ENCODE peak calls at places on chromosomes 7 and 10, in six cellular contexts. C, L, E, D, O and K are unnamed samples. For H4K20me1 and H3K4me1, the result is how much of the 10 kb centered on the place peaks cover.

GRCh38 chr7:24786306-24786705 is 29.0 kb upstream of the GSDME start:
- DNase-seq in C (no peak), D (no peak), L (no peak), E (no peak), O (no peak), K (no peak)

GRCh38 chr7:121288894-121289293 is 39.9 kb upstream of the WNT16 start:
- DNase-seq in C (no peak), O (no peak), D (no peak), E (peak), L (no peak), K (no peak)

GRCh38 chr7:16934947-16935742 is 53.4 kb upstream of the AGR3 start:
- DNase-seq in L (no peak), O (peak), D (no peak), C (no peak), E (peak), K (no peak)

GRCh38 chr7:6271694-6272371 is 591 bp downstream of the CYTH3 start:
- DNase-seq in E (no peak), D (no peak), L (peak), O (peak), C (no peak), K (no peak)

GRCh38 chr10:10818082-10818481 is 199.6 kb upstream of the CELF2 start:
- DNase-seq in C (no peak), L (no peak), D (no peak), E (peak), O (no peak), K (no peak)

GRCh38 chr7:121798896-121799295 is 74.1 kb upstream of the PTPRZ1 start:
- DNase-seq in L (no peak), D (peak), O (no peak), E (no peak), C (no peak), K (peak)

GRCh38 chr7:134701272-134701671 is 54.6 kb downstream of the BPGM start:
- DNase-seq in C (peak), L (peak), E (peak), O (peak), D (no peak), K (no peak)

GRCh38 chr7:92058040-92058439 is 76.2 kb downstream of the CYP51A1 start:
- DNase-seq in C (no peak), O (no peak), E (no peak), D (no peak), L (no peak), K (no peak)

GRCh38 chr7:131578602-131579001 is 22.2 kb upstream of the PODXL start:
- DNase-seq in O (no peak), E (no peak), L (no peak), C (no peak), D (no peak), K (peak)

GRCh38 chr10:49661291-49661856 is 18.1 kb upstream of the C10orf53 start:
- DNase-seq in L (peak), D (peak), O (no peak), C (no peak), E (no peak), K (no peak)

GRCh38 chr10:113788604-113789083 is 37.2 kb downstream of the PLEKHS1 start:
- DNase-seq in L (peak), O (peak), E (peak), D (no peak), C (no peak), K (no peak)

GRCh38 chr10:88525371-88526079 is 57.6 kb downstream of the RNLS start:
- DNase-seq in O (peak), L (no peak), E (peak), C (no peak), D (no peak), K (no peak)

GRCh38 chr10:70672993-70673928 is 955 bp downstream of the ADAMTS14 start:
- DNase-seq in D (no peak), L (peak), O (no peak), E (peak), C (peak), K (no peak)

GRCh38 chr10:111511751-111512150 is 434.9 kb downstream of the ADRA2A start:
- DNase-seq in O (no peak), C (no peak), D (no peak), E (no peak), L (no peak), K (peak)

GRCh38 chr7:2478800-2479199 is 2.6 kb upstream of the GRIFIN start:
- DNase-seq in L (no peak), D (peak), E (no peak), C (no peak), O (no peak), K (no peak)

GRCh38 chr7:81873559-81873958 is 103.7 kb upstream of the HGF start:
- DNase-seq in D (no peak), O (no peak), C (no peak), E (peak), L (no peak), K (no peak)

GRCh38 chr7:129644634-129645230 is 33.2 kb downstream of the NRF1 start:
- DNase-seq in E (peak), C (peak), L (no peak), O (peak), D (no peak), K (peak)

GRCh38 chr7:28980504-28981281 is 22.6 kb upstream of the TRIL start:
- DNase-seq in D (no peak), O (no peak), L (no peak), E (peak), C (no peak), K (no peak)

GRCh38 chr10:128922172-128922571 is 544.9 kb upstream of the MGMT start:
- DNase-seq in D (no peak), L (no peak), C (no peak), E (no peak), O (no peak), K (no peak)

GRCh38 chr7:101823596-101823995 is 6.2 kb downstream of the CUX1 start:
- DNase-seq in O (no peak), C (no peak), E (no peak), D (no peak), L (no peak), K (no peak)

GRCh38 chr7:40356871-40357676 is 222.3 kb downstream of the SUGCT start:
- DNase-seq in C (no peak), E (peak), L (no peak), O (no peak), D (no peak), K (no peak)

GRCh38 chr10:43884516-43885105 is 235.9 kb upstream of the ZNF32 start:
- DNase-seq in O (no peak), D (no peak), L (no peak), E (no peak), C (no peak), K (no peak)

GRCh38 chr7:24199978-24200377 is 84.0 kb upstream of the NPY start:
- DNase-seq in L (no peak), O (no peak), C (peak), E (no peak), D (no peak), K (no peak)

GRCh38 chr7:101138149-101138870 is 11.4 kb downstream of the SERPINE1 start:
- DNase-seq in O (peak), E (peak), C (peak), D (peak), L (peak), K (peak)

GRCh38 chr10:115436999-115437398 is 343.8 kb downstream of the ATRNL1 start:
- DNase-seq in L (no peak), O (no peak), C (no peak), D (no peak), E (no peak), K (no peak)

GRCh38 chr10:94005050-94005449 is 11.3 kb downstream of the PLCE1 start:
- DNase-seq in E (peak), D (no peak), L (no peak), O (no peak), C (no peak), K (no peak)

GRCh38 chr7:14023838-14024237 is 34.4 kb upstream of the ETV1 start:
- DNase-seq in C (no peak), D (no peak), O (no peak), L (no peak), E (no peak), K (no peak)

GRCh38 chr7:95104739-95105138 is 197.3 kb downstream of the PPP1R9A start:
- DNase-seq in L (no peak), E (no peak), C (no peak), O (peak), D (no peak), K (no peak)

GRCh38 chr7:8360564-8361153 is 72.8 kb upstream of the NXPH1 start:
- DNase-seq in C (no peak), L (no peak), E (no peak), O (no peak), D (no peak), K (no peak)

GRCh38 chr7:8353991-8354390 is 79.4 kb upstream of the NXPH1 start:
- DNase-seq in O (no peak), D (no peak), C (no peak), E (no peak), L (no peak), K (no peak)

GRCh38 chr7:8357536-8357935 is 75.9 kb upstream of the NXPH1 start:
- DNase-seq in O (no peak), L (no peak), C (peak), D (no peak), E (no peak), K (no peak)

DNA sequence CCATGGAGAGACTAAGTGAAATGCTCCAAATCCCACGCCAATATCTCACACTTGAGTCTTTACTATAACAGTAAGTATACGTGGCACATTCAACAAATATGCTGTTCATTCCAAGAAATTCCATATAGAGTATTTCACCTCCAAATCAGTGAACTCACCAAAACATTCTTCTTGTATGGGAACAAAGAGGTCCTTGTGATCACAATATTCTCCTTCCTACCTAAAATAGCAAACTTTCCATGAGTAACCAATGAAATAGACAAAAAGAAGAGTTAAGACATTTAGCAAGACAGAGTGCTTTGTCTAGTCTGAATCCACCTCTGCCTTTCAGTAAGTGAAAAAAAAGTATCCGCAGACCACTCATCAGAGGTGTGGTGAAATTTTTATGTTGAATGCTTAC is 77.3 kb upstream of the NXPH1 start:
- DNase-seq in O (no peak), E (no peak), D (no peak), C (no peak), L (no peak), K (no peak)
- H4K20me1 ChIP-seq in O (under half), E (under half), D (under half), C (under half), L (under half), K (under half)

GRCh38 chr7:106916689-106917088 is 51.6 kb downstream of the PIK3CG start:
- DNase-seq in O (no peak), E (peak), D (no peak), C (no peak), L (no peak), K (no peak)

GRCh38 chr7:106915407-106915806 is 50.3 kb downstream of the PIK3CG start:
- DNase-seq in E (no peak), O (no peak), C (no peak), L (no peak), D (no peak), K (no peak)

GRCh38 chr7:106911959-106912358 is 46.9 kb downstream of the PIK3CG start:
- DNase-seq in D (no peak), O (no peak), L (no peak), E (no peak), C (no peak), K (no peak)

GRCh38 chr7:106914018-106914607 is 49.0 kb downstream of the PIK3CG start:
- DNase-seq in C (no peak), O (no peak), D (no peak), E (no peak), L (no peak), K (no peak)

GRCh38 chr7:106915873-106916272 is 50.8 kb downstream of the PIK3CG start:
- DNase-seq in D (no peak), E (no peak), O (no peak), C (no peak), L (no peak), K (no peak)
- H3K4me2 ChIP-seq in D (no peak), E (no peak), O (no peak), C (no peak), L (no peak), K (no peak)

GRCh38 chr10:51653025-51653424 is 46.4 kb downstream of the CSTF2T start:
- DNase-seq in O (peak), C (no peak), L (no peak), E (peak), D (no peak), K (no peak)

GRCh38 chr10:51658075-51658474 is 41.3 kb downstream of the CSTF2T start:
- DNase-seq in C (no peak), E (no peak), O (no peak), D (no peak), L (no peak), K (peak)

GRCh38 chr10:51656467-51656866 is 42.9 kb downstream of the CSTF2T start:
- DNase-seq in E (no peak), L (no peak), D (no peak), O (peak), C (no peak), K (no peak)

GRCh38 chr10:51657481-51657880 is 41.9 kb downstream of the CSTF2T start:
- DNase-seq in D (no peak), C (no peak), E (no peak), O (no peak), L (no peak), K (no peak)

DNA sequence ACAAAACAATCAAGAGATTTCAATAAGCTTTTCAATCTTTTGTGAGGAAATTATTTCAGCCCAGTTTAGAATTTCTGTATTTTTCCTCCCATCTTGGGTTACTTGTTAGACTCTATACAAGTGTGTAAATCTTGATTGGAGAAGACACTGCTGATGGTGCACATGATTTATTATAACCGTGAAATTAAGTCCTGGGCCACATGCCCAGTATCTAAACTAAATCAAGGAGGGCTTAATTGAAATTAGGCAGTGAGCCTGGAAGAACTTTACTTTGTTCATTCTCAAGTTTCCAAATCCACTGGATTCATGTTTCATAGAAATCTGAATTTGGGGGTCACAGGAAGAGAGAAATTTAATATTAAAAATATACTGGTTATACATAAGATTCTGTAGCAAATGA is 44.5 kb downstream of the CSTF2T start:
- DNase-seq in E (no peak), D (no peak), O (no peak), C (no peak), L (no peak), K (no peak)
- H3K4me1 ChIP-seq in E (under half), D (under half), O (under half), C (under half), L (under half), K (under half)

GRCh38 chr7:25893436-25893835 is 258.6 kb upstream of the NFE2L3 start:
- DNase-seq in E (no peak), C (no peak), O (no peak), D (no peak), L (no peak), K (no peak)

GRCh38 chr7:25897261-25897782 is 254.7 kb upstream of the NFE2L3 start:
- DNase-seq in O (no peak), L (peak), E (no peak), D (no peak), C (no peak), K (no peak)

GRCh38 chr7:25894002-25894901 is 257.7 kb upstream of the NFE2L3 start:
- DNase-seq in D (peak), C (peak), L (no peak), E (no peak), O (no peak), K (peak)

GRCh38 chr7:25895792-25896171 is 256.2 kb upstream of the NFE2L3 start:
- DNase-seq in E (no peak), L (no peak), D (peak), O (no peak), C (no peak), K (peak)

GRCh38 chr7:25894902-25895791 is 256.9 kb upstream of the NFE2L3 start:
- DNase-seq in E (peak), L (peak), O (peak), D (peak), C (peak), K (peak)
- H4K20me1 ChIP-seq in E (under half), L (under half), O (under half), D (under half), C (under half), K (under half)

GRCh38 chr7:48154792-48155413 is 16.4 kb upstream of the ABCA13 start:
- DNase-seq in O (peak), E (peak), L (peak), D (no peak), C (peak), K (peak)

GRCh38 chr7:48161407-48162125 is 9.7 kb upstream of the ABCA13 start:
- DNase-seq in E (peak), O (no peak), C (no peak), L (no peak), D (no peak), K (no peak)

DNA sequence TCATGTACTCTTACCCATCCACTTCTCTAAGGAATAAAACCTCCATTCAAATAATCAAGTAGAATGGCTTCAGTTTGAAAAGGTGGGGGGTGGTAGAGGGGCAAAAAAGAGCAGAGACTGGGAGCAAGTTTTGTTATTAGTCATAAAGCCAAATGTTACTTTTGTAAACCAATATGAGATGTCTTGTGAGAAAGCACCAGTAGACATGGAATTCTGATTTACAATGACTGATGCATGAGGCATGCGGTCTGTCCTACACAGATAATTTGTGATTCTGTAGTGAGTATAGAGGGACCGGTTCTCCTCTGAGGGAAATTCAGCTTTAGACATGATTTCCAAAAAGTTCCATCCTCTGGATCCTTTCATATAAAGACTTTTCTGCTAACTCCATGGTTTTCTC is 12.9 kb upstream of the ABCA13 start:
- DNase-seq in E (peak), L (no peak), O (no peak), D (no peak), C (no peak), K (no peak)
- H3K4me2 ChIP-seq in E (no peak), L (no peak), O (no peak), D (no peak), C (no peak), K (peak)

DNA sequence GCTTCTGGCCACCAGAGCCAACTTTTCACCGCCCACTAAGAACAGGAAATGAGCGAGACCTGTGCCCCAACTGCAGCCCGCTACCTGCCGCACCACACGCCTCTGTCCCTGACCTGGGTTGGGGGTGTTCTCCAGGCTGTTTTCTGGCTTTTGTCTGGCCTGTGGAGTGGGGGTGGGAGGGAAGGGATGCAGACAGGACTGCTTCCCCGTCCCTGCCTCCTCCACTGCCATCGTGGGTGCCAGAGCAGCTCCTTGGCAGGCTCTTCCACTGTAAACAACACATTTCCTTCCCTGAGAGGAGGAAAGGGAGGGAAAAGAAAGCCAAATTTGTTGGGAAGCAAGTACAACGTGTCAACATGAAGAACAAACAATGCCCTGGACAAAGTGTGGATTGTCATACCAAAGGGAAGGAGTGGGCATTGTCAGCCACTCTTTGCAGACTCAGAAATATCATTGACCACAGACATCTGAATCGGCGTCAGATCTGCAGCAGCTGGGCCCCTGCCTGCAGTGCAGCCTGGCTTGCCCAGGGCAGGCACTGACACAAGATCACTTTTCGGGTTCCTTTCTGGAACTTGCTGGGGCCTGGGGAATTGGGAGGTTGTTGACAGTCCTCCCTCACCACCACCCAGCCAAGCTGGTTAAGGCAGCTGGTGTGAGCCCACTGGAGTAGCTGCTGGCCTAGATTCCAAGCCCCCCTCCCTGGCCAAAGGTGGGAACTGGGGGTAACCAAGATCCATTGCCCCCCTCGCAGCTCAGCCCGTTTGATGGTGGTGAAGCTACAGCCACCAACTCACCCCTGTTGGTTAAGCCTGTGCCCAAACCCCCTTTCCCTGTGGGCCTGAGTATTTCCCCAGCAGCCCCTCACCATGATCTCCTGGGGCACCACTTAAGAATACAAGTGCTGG is 22.6 kb upstream of the TRIM8 start:
- DNase-seq in E (peak), L (no peak), O (peak), C (no peak), D (no peak), K (no peak)
- H3K4me1 ChIP-seq in E (under half), L (under half), O (under half), C (half or more), D (under half), K (under half)

GRCh38 chr10:14540062-14540461 is 209.3 kb upstream of the FRMD4A start:
- DNase-seq in E (no peak), O (no peak), C (no peak), L (no peak), D (no peak), K (no peak)

GRCh38 chr10:14534152-14534551 is 203.4 kb upstream of the FRMD4A start:
- DNase-seq in O (no peak), C (no peak), L (no peak), E (no peak), D (no peak), K (no peak)

GRCh38 chr10:14535497-14536199 is 204.9 kb upstream of the FRMD4A start:
- DNase-seq in O (no peak), L (no peak), D (no peak), E (no peak), C (no peak), K (no peak)

GRCh38 chr10:14533295-14533694 is 202.6 kb upstream of the FRMD4A start:
- DNase-seq in L (no peak), O (no peak), C (no peak), E (no peak), D (no peak), K (no peak)

GRCh38 chr10:14536269-14536903 is 205.7 kb upstream of the FRMD4A start:
- DNase-seq in E (no peak), O (no peak), D (no peak), C (no peak), L (no peak), K (no peak)
- H4K20me1 ChIP-seq in E (half or more), O (under half), D (under half), C (under half), L (under half), K (under half)